ENCODE peak calls at places on chromosomes 13 and 19, in four cellular contexts. V is MG63, A is astrocyte of the spinal cord, E is A549. R is an unnamed sample.

GRCh38 chr13:77388944-77389616 is 62.2 kb upstream of the MYCBP2 start:
- DNase-seq in V (no peak), A (no peak), E (no peak), R (no peak)

GRCh38 chr19:42246143-42246868 is 3.9 kb upstream of the GSK3A start:
- DNase-seq in V (peak), A (peak), E (peak), R (peak)

GRCh38 chr19:32330149-32330548 is 15.3 kb upstream of the ZNF507 start:
- DNase-seq in V (no peak), A (no peak), E (no peak), R (no peak)

GRCh38 chr19:33129901-33130300 is 2.0 kb upstream of the WDR88 start:
- DNase-seq in V (no peak), A (no peak), E (no peak), R (no peak)

GRCh38 chr13:92436927-92437326 is 789.7 kb upstream of the GPC6 start:
- DNase-seq in V (no peak), A (no peak), E (no peak), R (no peak)

GRCh38 chr13:106114981-106115554 is 420.4 kb downstream of the EFNB2 start:
- DNase-seq in V (no peak), A (peak), E (no peak), R (no peak)

GRCh38 chr19:31598730-31599238 is 249.5 kb upstream of the TSHZ3 start:
- DNase-seq in V (no peak), A (no peak), E (no peak), R (no peak)

GRCh38 chr19:2578911-2579677 is 103.2 kb downstream of the GADD45B start:
- DNase-seq in V (peak), A (peak), E (peak), R (peak)

GRCh38 chr13:77506874-77507273 is 28.6 kb upstream of the SCEL start:
- DNase-seq in V (no peak), A (peak), E (peak), R (peak)

GRCh38 chr19:16590876-16591802 is 18.9 kb upstream of the SLC35E1 start:
- DNase-seq in V (no peak), A (no peak), E (no peak), R (no peak)

GRCh38 chr13:108377646-108378206 is 108.2 kb downstream of the TNFSF13B start:
- DNase-seq in V (peak), A (no peak), E (no peak), R (no peak)

GRCh38 chr13:65868106-65868505 is 1362.0 kb downstream of the PCDH9 start:
- DNase-seq in V (no peak), A (no peak), E (no peak), R (no peak)

GRCh38 chr19:18717601-18718000 is 34.1 kb downstream of the CRTC1 start:
- DNase-seq in V (no peak), A (no peak), E (no peak), R (no peak)

GRCh38 chr13:114282143-114282685 is 813 bp downstream of the UPF3A start:
- DNase-seq in V (peak), A (peak), E (peak), R (peak)

GRCh38 chr13:63288576-63288975 is 1872.9 kb upstream of the PCDH20 start:
- DNase-seq in V (no peak), A (peak), E (no peak), R (peak)

GRCh38 chr19:35206379-35206778 is 22.2 kb downstream of the FAM187B start:
- DNase-seq in V (no peak), A (no peak), E (no peak), R (no peak)
- H3K4me3 ChIP-seq in V (no peak), A (no peak), E (no peak), R (no peak)

GRCh38 chr19:45428385-45429231 is 4.9 kb upstream of the ERCC1 start:
- DNase-seq in V (peak), A (peak), E (no peak), R (peak)
- H3K4me3 ChIP-seq in V (peak), A (peak), E (peak), R (peak)

GRCh38 chr13:111281751-111282311 is 38.6 kb upstream of the TEX29 start:
- DNase-seq in V (no peak), A (peak), E (no peak), R (peak)
- H3K4me3 ChIP-seq in V (no peak), A (no peak), E (no peak), R (no peak)

GRCh38 chr13:30851697-30852096 is 54.4 kb upstream of the MEDAG start:
- DNase-seq in V (no peak), A (no peak), E (no peak), R (no peak)
- H3K4me3 ChIP-seq in V (no peak), A (no peak), E (no peak), R (no peak)

GRCh38 chr19:46299004-46299509 is 2.2 kb downstream of the HIF3A start:
- DNase-seq in V (peak), A (peak), E (peak), R (peak)
- H3K4me3 ChIP-seq in V (no peak), A (peak), E (peak), R (peak)

DNA sequence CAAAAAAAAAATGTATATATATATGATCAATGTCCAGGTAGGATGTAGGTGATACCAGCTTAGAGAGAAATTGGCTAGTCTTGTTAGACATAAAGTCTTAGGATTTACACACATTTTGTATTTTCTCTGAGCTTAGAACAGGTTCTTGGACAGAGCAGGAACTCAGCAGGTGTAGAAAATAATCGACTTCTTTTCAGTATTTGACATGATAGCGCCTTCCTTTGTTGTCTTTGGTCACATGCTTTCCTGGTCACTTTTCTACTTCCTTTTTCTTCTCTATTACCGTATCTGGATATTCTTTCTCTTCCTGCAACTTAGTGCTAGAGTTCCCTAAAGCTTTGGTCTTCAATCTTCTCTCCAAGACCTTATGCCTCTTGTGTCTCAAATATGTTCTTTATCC is 107.4 kb downstream of the LRCH1 start:
- DNase-seq in V (no peak), A (no peak), E (no peak), R (no peak)
- H3K4me3 ChIP-seq in V (no peak), A (no peak), E (no peak), R (no peak)

DNA sequence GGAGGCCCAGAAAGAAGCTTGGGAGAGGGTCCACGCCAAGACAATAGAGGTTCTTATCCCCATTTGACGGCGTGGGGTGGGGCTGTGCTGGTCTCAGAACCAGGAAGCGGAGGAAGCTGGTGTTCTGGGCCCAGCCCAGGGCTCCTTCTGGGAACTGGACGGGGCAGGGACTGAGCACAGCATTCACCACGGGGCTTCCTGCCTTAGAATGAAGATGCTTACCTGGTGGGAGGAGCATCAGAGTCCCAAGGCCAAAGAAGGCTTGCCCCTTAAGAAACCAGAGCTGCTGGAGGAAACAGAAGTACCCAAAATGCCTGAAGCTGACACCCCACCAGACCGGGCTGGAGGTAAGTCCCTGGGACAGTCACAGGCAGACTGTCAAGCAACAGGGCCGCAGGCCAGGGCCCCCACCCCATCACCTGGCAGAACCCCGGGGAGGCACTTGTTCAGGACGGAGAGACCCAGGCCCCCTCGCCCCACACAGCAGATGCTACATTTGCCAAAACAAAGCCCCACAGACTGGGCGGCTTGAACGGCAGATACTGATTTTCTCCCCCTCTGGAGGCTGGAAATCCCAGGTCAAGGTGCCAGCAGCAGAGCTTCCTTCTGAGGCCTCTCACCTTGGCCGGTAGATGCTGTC is 17.8 kb upstream of the IGLON5 start:
- DNase-seq in V (no peak), A (no peak), E (no peak), R (no peak)
- H3K4me3 ChIP-seq in V (no peak), A (no peak), E (no peak), R (no peak)

GRCh38 chr13:99967498-99967883 is 4.1 kb downstream of the ZIC5 start:
- DNase-seq in V (no peak), A (peak), E (no peak), R (no peak)

GRCh38 chr13:99969934-99970760 is 1.4 kb downstream of the ZIC5 start:
- DNase-seq in V (peak), A (peak), E (peak), R (no peak)

GRCh38 chr13:99967884-99968520 is 3.6 kb downstream of the ZIC5 start:
- DNase-seq in V (no peak), A (peak), E (peak), R (no peak)

GRCh38 chr13:99969368-99969933 is 2.1 kb downstream of the ZIC5 start:
- DNase-seq in V (no peak), A (no peak), E (no peak), R (no peak)

GRCh38 chr13:99968521-99969367 is 2.8 kb downstream of the ZIC5 start:
- DNase-seq in V (peak), A (peak), E (peak), R (peak)
- H3K4me3 ChIP-seq in V (peak), A (peak), E (peak), R (peak)